ENCODE peak calls at places on chromosomes 12 and 14, in ten cellular contexts. G, B, W, M, Z, R, S, A, T and C are unnamed samples.

GRCh38 chr12:4292266-4293063 is 18.9 kb downstream of the CCND2 start:
- DNase-seq in G (peak; percentile 56), B (no peak), W (no peak), M (no peak), Z (peak; percentile 46), R (no peak), S (no peak), A (no peak), T (no peak), C (no peak)

GRCh38 chr14:28763914-28764848 is 2.4 kb upstream of the FOXG1 start:
- DNase-seq in G (no peak), B (peak; percentile 94), W (no peak), M (peak; percentile 76), Z (peak; percentile 96), R (no peak), S (no peak), A (peak; percentile 78), T (no peak), C (peak; percentile 57)

GRCh38 chr12:100857971-100858370 is 63.4 kb downstream of the ANO4 start:
- DNase-seq in G (no peak), B (no peak), W (no peak), M (no peak), Z (no peak), R (no peak), S (peak; percentile 38), A (no peak), T (no peak), C (no peak)

GRCh38 chr14:72618424-72618823 is 275.5 kb downstream of the DPF3 start:
- DNase-seq in G (no peak), B (no peak), W (no peak), M (no peak), Z (no peak), R (peak; percentile 6), S (no peak), A (no peak), T (no peak), C (no peak)

GRCh38 chr14:24629521-24629920 is 4.5 kb downstream of the GZMB start:
- DNase-seq in G (no peak), B (no peak), W (no peak), M (no peak), Z (no peak), R (no peak), S (no peak), A (no peak), T (no peak), C (no peak)

GRCh38 chr12:130111965-130112496 is 50.2 kb upstream of the FZD10 start:
- DNase-seq in G (no peak), B (no peak), W (no peak), M (no peak), Z (no peak), R (no peak), S (no peak), A (no peak), T (no peak), C (no peak)

GRCh38 chr14:52318057-52318456 is 3.9 kb downstream of the PTGER2 start:
- DNase-seq in G (no peak), B (no peak), W (no peak), M (no peak), Z (no peak), R (no peak), S (no peak), A (no peak), T (no peak), C (no peak)

GRCh38 chr12:47573146-47573659 is 132.6 kb downstream of the RPAP3 start:
- DNase-seq in G (no peak), B (no peak), W (no peak), M (no peak), Z (no peak), R (no peak), S (no peak), A (no peak), T (no peak), C (no peak)

GRCh38 chr12:120199595-120200306 is 1.2 kb downstream of the RPLP0 start:
- DNase-seq in G (no peak), B (no peak), W (peak; percentile 61), M (no peak), Z (peak; percentile 26), R (no peak), S (peak; percentile 95), A (peak; percentile 62), T (peak; percentile 42), C (no peak)

GRCh38 chr14:92258934-92259333 is 64.0 kb upstream of the SLC24A4 start:
- DNase-seq in G (no peak), B (no peak), W (no peak), M (no peak), Z (peak; percentile 14), R (no peak), S (no peak), A (no peak), T (peak; percentile 11), C (no peak)

GRCh38 chr12:25529738-25530137 is 23.3 kb downstream of the LMNTD1 start:
- DNase-seq in G (no peak), B (no peak), W (peak; percentile 38), M (no peak), Z (no peak), R (no peak), S (peak; percentile 24), A (no peak), T (no peak), C (no peak)

GRCh38 chr14:69012251-69012953 is 33.3 kb upstream of the ACTN1 start:
- DNase-seq in G (no peak), B (no peak), W (no peak), M (no peak), Z (no peak), R (no peak), S (peak; percentile 55), A (no peak), T (no peak), C (no peak)

GRCh38 chr12:138898-139534 is 72.4 kb downstream of the IQSEC3 start:
- DNase-seq in G (no peak), B (no peak), W (peak; percentile 14), M (peak; percentile 46), Z (no peak), R (no peak), S (peak; percentile 12), A (no peak), T (peak; percentile 63), C (peak; percentile 85)

GRCh38 chr14:96839251-96839650 is 42.1 kb downstream of the VRK1 start:
- DNase-seq in G (no peak), B (no peak), W (no peak), M (no peak), Z (no peak), R (no peak), S (no peak), A (no peak), T (no peak), C (no peak)

GRCh38 chr12:114690267-114691135 is 6.5 kb upstream of the TBX3 start:
- DNase-seq in G (no peak), B (no peak), W (no peak), M (no peak), Z (no peak), R (no peak), S (no peak), A (no peak), T (no peak), C (no peak)

GRCh38 chr14:101087614-101088394 is 184.3 kb upstream of the RTL1 start:
- DNase-seq in G (peak; percentile 73), B (no peak), W (no peak), M (no peak), Z (no peak), R (no peak), S (no peak), A (no peak), T (no peak), C (no peak)

GRCh38 chr12:115088328-115088994 is 404.5 kb upstream of the TBX3 start:
- DNase-seq in G (no peak), B (no peak), W (no peak), M (no peak), Z (no peak), R (peak; percentile 78), S (no peak), A (no peak), T (no peak), C (no peak)

GRCh38 chr14:54784657-54785056 is 118.0 kb downstream of the GCH1 start:
- DNase-seq in G (peak; percentile 86), B (no peak), W (no peak), M (no peak), Z (no peak), R (no peak), S (no peak), A (no peak), T (no peak), C (no peak)

GRCh38 chr14:56338674-56339073 is 220.5 kb downstream of the PELI2 start:
- DNase-seq in G (no peak), B (no peak), W (peak; percentile 8), M (no peak), Z (peak; percentile 88), R (no peak), S (no peak), A (peak; percentile 68), T (no peak), C (no peak)

GRCh38 chr14:28671425-28671824 is 95.2 kb upstream of the FOXG1 start:
- DNase-seq in G (no peak), B (no peak), W (no peak), M (no peak), Z (no peak), R (no peak), S (peak; percentile 81), A (peak; percentile 11), T (no peak), C (no peak)

GRCh38 chr14:97824218-97824617 is 1027.0 kb downstream of the VRK1 start:
- DNase-seq in G (no peak), B (no peak), W (no peak), M (no peak), Z (no peak), R (no peak), S (no peak), A (no peak), T (no peak), C (no peak)